ENCODE peak calls at places on chromosomes 11 and 22, in seven cellular contexts. C, I, E, O, A, T and V are unnamed samples.

GRCh38 chr11:12122083-12122482 is 11.7 kb downstream of the MICAL2 start:
- DNase-seq in C (peak; percentile 4), O (peak; percentile 56), A (no peak), E (no peak), I (no peak), T (no peak), V (no peak)

GRCh38 chr11:102485095-102485722 is 32.6 kb upstream of the TMEM123 start:
- DNase-seq in T (no peak), O (no peak), I (no peak), C (no peak), A (no peak), E (no peak), V (no peak)

GRCh38 chr11:58508814-58509213 is 909 bp upstream of the OR5B21 start:
- DNase-seq in A (no peak), I (no peak), T (no peak), E (no peak), C (no peak), O (no peak), V (no peak)

GRCh38 chr11:75896843-75897419 is 81.9 kb downstream of the UVRAG start:
- DNase-seq in E (no peak), C (no peak), I (no peak), T (no peak), O (no peak), A (no peak), V (no peak)

GRCh38 chr11:59295435-59295834 is 63.3 kb upstream of the OR5AN1 start:
- DNase-seq in E (no peak), C (no peak), T (no peak), A (no peak), O (no peak), I (no peak), V (no peak)

GRCh38 chr11:119371778-119372182 is 9.7 kb downstream of the USP2 start:
- DNase-seq in O (no peak), I (no peak), E (peak; percentile 63), T (peak; percentile 88), A (no peak), C (no peak), V (no peak)

GRCh38 chr11:132493786-132494185 is 1038.5 kb downstream of the OPCML start:
- DNase-seq in I (no peak), A (no peak), C (no peak), T (no peak), E (no peak), O (no peak), V (no peak)

GRCh38 chr22:18078329-18079041 is 695 bp downstream of the PEX26 start:
- DNase-seq in T (peak; percentile 72), I (peak; percentile 53), O (peak; percentile 70), A (peak; percentile 33), E (peak; percentile 56), C (no peak), V (no peak)

GRCh38 chr22:36009085-36009484 is 19.5 kb downstream of the RBFOX2 start:
- DNase-seq in C (no peak), O (no peak), T (no peak), I (no peak), A (no peak), E (no peak), V (peak; percentile 25)

GRCh38 chr11:113283881-113284280 is 30.5 kb upstream of the TTC12 start:
- DNase-seq in E (no peak), I (no peak), C (no peak), A (no peak), O (no peak), T (no peak), V (no peak)

GRCh38 chr11:70885721-70886305 is 366.6 kb downstream of the SHANK2 start:
- DNase-seq in O (no peak), I (no peak), E (no peak), C (no peak), T (no peak), A (no peak), V (no peak)

GRCh38 chr11:126165366-126166156 is 45.9 kb downstream of the RPUSD4 start:
- DNase-seq in I (peak; percentile 74), O (no peak), E (no peak), A (no peak), T (no peak), C (no peak), V (no peak)

GRCh38 chr11:10488581-10489443 is 33.7 kb downstream of the AMPD3 start:
- DNase-seq in E (peak; percentile 14), C (no peak), A (no peak), I (no peak), O (no peak), T (peak; percentile 28), V (no peak)

GRCh38 chr11:63763506-63764200 is 4.9 kb downstream of the ZFTA start:
- DNase-seq in T (peak; percentile 69), O (no peak), C (no peak), I (peak; percentile 85), A (peak; percentile 37), E (peak; percentile 59), V (no peak)

GRCh38 chr22:19795617-19796008 is 35.0 kb downstream of the TBX1 start:
- DNase-seq in T (peak; percentile 57), C (no peak), I (no peak), E (no peak), A (no peak), O (peak; percentile 30), V (no peak)

GRCh38 chr11:581342-581741 is 5.1 kb downstream of the PHRF1 start:
- DNase-seq in T (no peak), I (no peak), A (no peak), C (no peak), E (no peak), O (no peak), V (no peak)

GRCh38 chr11:78722786-78723185 is 148.1 kb upstream of the NARS2 start:
- DNase-seq in C (no peak), I (no peak), A (no peak), O (no peak), E (no peak), T (no peak), V (no peak)

GRCh38 chr11:101003468-101003867 is 126.1 kb downstream of the PGR start:
- DNase-seq in C (no peak), I (no peak), E (no peak), A (no peak), T (no peak), O (no peak), V (no peak)

GRCh38 chr22:42928969-42929837 is 72.1 kb upstream of the ARFGAP3 start:
- DNase-seq in T (no peak), O (peak; percentile 65), I (no peak), E (peak; percentile 58), C (no peak), A (no peak), V (no peak)
- H3K4me3 ChIP-seq in T (no peak overlapping the region), O (no peak overlapping the region), I (no peak overlapping the region), E (no peak overlapping the region), C (peak overlapping the region; percentile 23), A (no peak overlapping the region), V (no peak overlapping the region)

GRCh38 chr11:40132881-40133280 is 1326.6 kb downstream of the LRRC4C start:
- DNase-seq in A (no peak), T (no peak), E (no peak), I (no peak), O (no peak), C (no peak), V (no peak)

GRCh38 chr11:40129276-40129675 is 1330.2 kb downstream of the LRRC4C start:
- DNase-seq in A (no peak), C (no peak), I (no peak), O (no peak), E (no peak), T (no peak), V (no peak)

GRCh38 chr11:40133526-40133925 is 1325.9 kb downstream of the LRRC4C start:
- DNase-seq in A (no peak), O (no peak), E (no peak), T (no peak), I (no peak), C (no peak), V (no peak)

GRCh38 chr11:40134820-40135219 is 1324.6 kb downstream of the LRRC4C start:
- DNase-seq in E (no peak), I (no peak), T (no peak), C (no peak), O (no peak), A (no peak), V (no peak)

GRCh38 chr11:40130427-40130826 is 1329.0 kb downstream of the LRRC4C start:
- DNase-seq in T (no peak), O (no peak), E (no peak), A (no peak), I (no peak), C (no peak), V (no peak)
- TF ChIP-seq CTCF in T (no peak), O (no peak), E (no peak), A (no peak), I (no peak), C (no peak), V (no peak)

GRCh38 chr11:111792314-111792713 is 26.1 kb upstream of the PPP2R1B start:
- DNase-seq in E (no peak), C (no peak), A (no peak), T (no peak), I (no peak), O (no peak), V (no peak)

GRCh38 chr11:111785886-111786412 is 19.8 kb upstream of the PPP2R1B start:
- DNase-seq in O (no peak), A (no peak), I (no peak), T (no peak), E (no peak), C (no peak), V (no peak)

GRCh38 chr11:111788464-111788863 is 22.3 kb upstream of the PPP2R1B start:
- DNase-seq in T (no peak), C (no peak), O (no peak), A (no peak), I (no peak), E (no peak), V (no peak)

GRCh38 chr11:111785076-111785475 is 18.9 kb upstream of the PPP2R1B start:
- DNase-seq in E (no peak), C (no peak), O (no peak), T (no peak), A (no peak), I (no peak), V (no peak)

GRCh38 chr11:111788051-111788450 is 21.9 kb upstream of the PPP2R1B start:
- DNase-seq in A (peak; percentile 36), T (peak; percentile 72), E (peak; percentile 43), O (no peak), I (no peak), C (no peak), V (no peak)
- H3K36me3 ChIP-seq in A (peaks cover 22% of the 10 kb centered on the region), T (peaks cover 16% of the 10 kb centered on the region), E (peaks cover 10% of the 10 kb centered on the region), O (peaks cover 34% of the 10 kb centered on the region), I (no peaks in the 10 kb centered on the region), C (peaks cover 15% of the 10 kb centered on the region), V (no peaks in the 10 kb centered on the region)

GRCh38 chr11:122155765-122156527 is 39.9 kb upstream of the BLID start:
- DNase-seq in C (no peak), A (no peak), T (no peak), E (no peak), I (no peak), O (no peak), V (no peak)

GRCh38 chr11:122155001-122155400 is 39.0 kb upstream of the BLID start:
- DNase-seq in T (no peak), C (no peak), I (no peak), E (no peak), A (no peak), O (no peak), V (no peak)

GRCh38 chr11:122159861-122160260 is 43.8 kb upstream of the BLID start:
- DNase-seq in O (no peak), C (no peak), T (no peak), E (no peak), A (no peak), I (no peak), V (no peak)

GRCh38 chr11:122159173-122159701 is 43.2 kb upstream of the BLID start:
- DNase-seq in O (no peak), I (peak; percentile 43), C (no peak), E (no peak), T (no peak), A (no peak), V (no peak)

GRCh38 chr11:122157540-122158173 is 41.6 kb upstream of the BLID start:
- DNase-seq in A (no peak), I (no peak), E (no peak), C (no peak), O (no peak), T (no peak), V (no peak)
- H3K4me3 ChIP-seq in A (peak overlapping the region; percentile 44), I (peak overlapping the region; percentile 43), E (peak overlapping the region; percentile 23), C (peak overlapping the region; percentile 62), O (peak overlapping the region; percentile 37), T (peak overlapping the region; percentile 73), V (peak overlapping the region; percentile 16)